ENCODE peak calls at places on chromosomes 11 and 22, in seven cellular contexts. F is pancreas, M is NCI-H524, T is HFF-Myc, H is HFFc6, I is psoas muscle, P is HT-29. B is an unnamed sample.

GRCh38 chr11:70243912-70244652 is 26.4 kb upstream of the PPFIA1 start:
- DNase-seq in I (no peak), T (no peak), F (no peak), M (no peak), P (no peak), H (no peak), B (peak)

GRCh38 chr22:46025225-46025972 is 48.4 kb upstream of the WNT7B start:
- DNase-seq in P (no peak), I (no peak), H (no peak), T (no peak), F (peak), M (no peak), B (no peak)

GRCh38 chr11:35786188-35786587 is 123.6 kb downstream of the TRIM44 start:
- DNase-seq in F (no peak), P (no peak), I (no peak), T (no peak), M (no peak), H (no peak), B (no peak)

GRCh38 chr11:7657306-7658025 is 15.8 kb downstream of the CYB5R2 start:
- DNase-seq in I (peak), T (no peak), F (peak), H (peak), P (peak), M (peak), B (peak)

GRCh38 chr11:78140392-78141077 is 1.1 kb upstream of the ALG8 start:
- DNase-seq in T (no peak), F (no peak), M (no peak), I (no peak), H (no peak), P (no peak), B (no peak)

GRCh38 chr11:111635706-111636045 is 33.4 kb downstream of the SIK2 start:
- DNase-seq in P (no peak), H (no peak), I (peak), M (no peak), F (peak), T (no peak), B (peak)

GRCh38 chr11:69122642-69123431 is 32.9 kb upstream of the SMIM38 start:
- DNase-seq in H (peak), T (peak), I (peak), M (no peak), P (peak), F (peak), B (no peak)

GRCh38 chr11:94595061-94595460 is 27.9 kb downstream of the PIWIL4 start:
- DNase-seq in T (no peak), F (no peak), M (peak), P (no peak), I (no peak), H (no peak), B (no peak)

GRCh38 chr22:43426816-43427215 is 15.0 kb downstream of the MPPED1 start:
- DNase-seq in H (no peak), F (no peak), I (no peak), T (no peak), P (no peak), M (no peak), B (no peak)

GRCh38 chr11:34034053-34034452 is 17.5 kb upstream of the CAPRIN1 start:
- DNase-seq in M (no peak), I (no peak), P (no peak), T (no peak), F (no peak), H (no peak), B (no peak)

GRCh38 chr11:117366183-117366582 is 38.5 kb downstream of the CEP164 start:
- DNase-seq in M (peak), T (no peak), P (no peak), I (no peak), H (no peak), F (no peak), B (no peak)

GRCh38 chr22:36934940-36935610 is 21.6 kb downstream of the CSF2RB start:
- DNase-seq in F (no peak), M (no peak), H (no peak), P (no peak), I (no peak), T (no peak), B (no peak)

GRCh38 chr11:35359321-35360058 is 59.9 kb downstream of the SLC1A2 start:
- DNase-seq in T (no peak), P (no peak), H (no peak), M (no peak), I (peak), F (no peak), B (no peak)

GRCh38 chr11:48043111-48043997 is 63.0 kb downstream of the PTPRJ start:
- DNase-seq in F (no peak), I (no peak), H (no peak), P (no peak), M (no peak), T (no peak), B (no peak)

GRCh38 chr22:29938285-29938693 is 55.3 kb downstream of the MTMR3 start:
- DNase-seq in I (no peak), F (no peak), H (no peak), T (no peak), P (no peak), M (no peak), B (no peak)

GRCh38 chr11:35943761-35944502 is at the start of gene LDLRAD3:
- DNase-seq in I (peak), T (peak), F (peak), M (peak), P (peak), H (peak), B (peak)

GRCh38 chr11:3014314-3014938 is 22.3 kb upstream of the NAP1L4 start:
- DNase-seq in F (no peak), M (no peak), T (no peak), H (no peak), P (no peak), I (no peak), B (no peak)

GRCh38 chr11:132125855-132126841 is 755.7 kb downstream of the NTM start:
- DNase-seq in F (no peak), T (no peak), M (peak), P (no peak), I (peak), H (no peak), B (no peak)

GRCh38 chr11:67631853-67632174 is 2.1 kb upstream of the NUDT8 start:
- DNase-seq in I (no peak), P (no peak), H (no peak), F (no peak), M (no peak), T (no peak), B (no peak)

GRCh38 chr11:72336163-72336562 is 92.2 kb upstream of the PHOX2A start:
- DNase-seq in I (no peak), P (no peak), T (no peak), H (no peak), M (no peak), F (no peak), B (no peak)

GRCh38 chr11:105372214-105372613 is 232.6 kb upstream of the CARD18 start:
- DNase-seq in F (no peak), I (no peak), H (no peak), T (no peak), M (no peak), P (no peak), B (no peak)

GRCh38 chr11:65786786-65787636 is at the start of gene OVOL1:
- DNase-seq in P (peak), H (no peak), T (no peak), M (no peak), I (no peak), F (peak), B (no peak)

GRCh38 chr22:32336185-32336603 is 21.5 kb upstream of the RFPL3 start:
- DNase-seq in M (no peak), H (no peak), P (no peak), I (no peak), T (no peak), F (no peak), B (no peak)

GRCh38 chr11:67400251-67400941 is 1.3 kb downstream of the PPP1CA start:
- DNase-seq in M (no peak), T (no peak), I (no peak), F (no peak), P (no peak), H (no peak), B (no peak)

GRCh38 chr11:1760351-1761109 is 3.2 kb downstream of the CTSD start:
- DNase-seq in F (peak), P (peak), H (peak), M (no peak), I (peak), T (no peak), B (no peak)

GRCh38 chr22:35051034-35051535 is 14.9 kb upstream of the ISX start:
- DNase-seq in T (no peak), H (no peak), M (no peak), P (no peak), F (no peak), I (no peak), B (no peak)

GRCh38 chr22:40329466-40329865 is 16.8 kb upstream of the ADSL start:
- DNase-seq in H (no peak), P (no peak), F (no peak), T (no peak), M (no peak), I (no peak), B (no peak)

GRCh38 chr11:130832571-130833432 is 83.5 kb downstream of the SNX19 start:
- DNase-seq in M (no peak), H (peak), I (no peak), T (no peak), F (no peak), P (no peak), B (no peak)

GRCh38 chr11:107549253-107549953 is 16.1 kb downstream of the ALKBH8 start:
- DNase-seq in P (peak), T (peak), H (peak), F (no peak), I (no peak), M (no peak), B (peak)

GRCh38 chr11:62959077-62959980 is 25.4 kb downstream of the SLC22A6 start:
- DNase-seq in P (no peak), H (no peak), T (no peak), F (no peak), I (no peak), M (no peak), B (no peak)

GRCh38 chr11:123196060-123196714 is 1.1 kb upstream of the CLMP start:
- DNase-seq in M (no peak), F (no peak), P (no peak), H (no peak), I (no peak), T (no peak), B (no peak)

GRCh38 chr22:37525073-37525745 is 6.0 kb upstream of the CARD10 start:
- DNase-seq in F (no peak), M (no peak), H (peak), T (peak), I (no peak), P (peak), B (no peak)

GRCh38 chr11:44928807-44929206 is 21.9 kb downstream of the TP53I11 start:
- DNase-seq in M (no peak), P (no peak), H (no peak), F (no peak), I (no peak), T (no peak), B (no peak)

GRCh38 chr11:17572359-17572690 is 25.3 kb downstream of the OTOG start:
- DNase-seq in F (peak), I (no peak), H (no peak), T (no peak), M (no peak), P (no peak), B (no peak)

B was measured in SK-MEL-5.